ENCODE peak calls at places on chromosomes 7 and 10, in four cellular contexts. M is frontal cortex; L is CD4-positive, CD25-positive, alpha-beta regulatory T cell; H is Calu3. R is an unnamed sample.

GRCh38 chr10:89535185-89536012 is at the start of gene SLC16A12:
- DNase-seq in M (no peak), L (no peak), H (peak; percentile 41), R (peak; percentile 66)

GRCh38 chr10:65358565-65358964 is 1567.3 kb upstream of the LRRTM3 start:
- DNase-seq in M (no peak), L (no peak), H (peak; percentile 46), R (no peak)

GRCh38 chr10:5603848-5604170 is 62.6 kb downstream of the ASB13 start:
- DNase-seq in M (no peak), L (no peak), H (no peak), R (no peak)

GRCh38 chr7:28179081-28180030 is 1.2 kb downstream of the JAZF1 start:
- DNase-seq in M (peak; percentile 88), L (peak; percentile 71), H (peak; percentile 81), R (peak; percentile 45)

GRCh38 chr7:119783799-119784198 is 489.2 kb upstream of the KCND2 start:
- DNase-seq in M (no peak), L (no peak), H (no peak), R (no peak)

GRCh38 chr7:101018271-101019167 is 1.4 kb upstream of the MUC17 start:
- DNase-seq in M (no peak), L (no peak), H (no peak), R (no peak)

GRCh38 chr10:42654419-42654818 is 16.0 kb upstream of the ZNF33B start:
- DNase-seq in M (no peak), L (no peak), H (no peak), R (no peak)

GRCh38 chr10:6383099-6383812 is 180.5 kb downstream of the PFKFB3 start:
- DNase-seq in M (no peak), L (no peak), H (no peak), R (no peak)

GRCh38 chr7:30074422-30075030 is 46.3 kb downstream of the PLEKHA8 start:
- DNase-seq in M (no peak), L (no peak), H (peak; percentile 23), R (no peak)

GRCh38 chr10:117075064-117075463 is 63.0 kb downstream of the VAX1 start:
- DNase-seq in M (no peak), L (no peak), H (no peak), R (no peak)

GRCh38 chr10:28942012-28942411 is 264.7 kb downstream of the BAMBI start:
- DNase-seq in M (no peak), L (no peak), H (no peak), R (no peak)

GRCh38 chr7:103532955-103533354 is 86.9 kb upstream of the SLC26A5 start:
- DNase-seq in M (peak; percentile 15), L (no peak), H (no peak), R (no peak)

GRCh38 chr10:4725917-4726606 is 99.9 kb upstream of the AKR1E2 start:
- DNase-seq in M (no peak), L (no peak), H (no peak), R (no peak)

GRCh38 chr10:21403256-21404015 is 122.0 kb downstream of the SKIDA1 start:
- DNase-seq in M (no peak), L (no peak), H (peak; percentile 15), R (no peak)

GRCh38 chr7:143898810-143899209 is 3.2 kb downstream of the TCAF1 start:
- DNase-seq in M (no peak), L (no peak), H (no peak), R (no peak)

GRCh38 chr7:130141161-130141857 is 63.9 kb downstream of the TMEM209 start:
- DNase-seq in M (peak; percentile 60), L (peak; percentile 16), H (peak; percentile 61), R (peak; percentile 68)

GRCh38 chr7:54705436-54705835 is 53.6 kb downstream of the SEC61G start:
- DNase-seq in M (no peak), L (no peak), H (peak; percentile 71), R (no peak)

GRCh38 chr7:17946591-17946990 is 6.3 kb upstream of the SNX13 start:
- DNase-seq in M (no peak), L (no peak), H (no peak), R (no peak)

GRCh38 chr10:123783296-123783695 is 108.3 kb downstream of the CPXM2 start:
- DNase-seq in M (no peak), L (no peak), H (no peak), R (no peak)

GRCh38 chr7:570801-571070 is 51.1 kb upstream of the PDGFA start:
- DNase-seq in M (no peak), L (no peak), H (no peak), R (no peak)

GRCh38 chr7:84548366-84549085 is 353.9 kb upstream of the SEMA3A start:
- DNase-seq in M (no peak), L (no peak), H (no peak), R (no peak)

GRCh38 chr7:157079116-157079515 is 59.6 kb upstream of the UBE3C start:
- DNase-seq in M (no peak), L (no peak), H (no peak), R (no peak)

R was measured in progenitor cell of endocrine pancreas.